ENCODE peak calls at places on chromosomes 13 and 19, in four cellular contexts. I is B cell, Y is AG09309, U is psoas muscle. V is an unnamed sample.

GRCh38 chr19:3350014-3350663 is 16.2 kb upstream of the NFIC start:
- DNase-seq in I (no peak), U (no peak), Y (no peak), V (no peak)

GRCh38 chr13:91698767-91699166 is 300.3 kb downstream of the GPC5 start:
- DNase-seq in Y (no peak), I (no peak), U (no peak), V (no peak)

GRCh38 chr19:48926909-48927308 is 6.6 kb upstream of the DHDH start:
- DNase-seq in Y (peak), I (no peak), U (no peak), V (no peak)

GRCh38 chr19:13965926-13966683 is 13.8 kb downstream of the DCAF15 start:
- DNase-seq in I (peak), U (no peak), Y (no peak), V (no peak)

GRCh38 chr13:113929628-113930615 is 44.0 kb downstream of the C13orf46 start:
- DNase-seq in U (no peak), I (no peak), Y (no peak), V (no peak)

GRCh38 chr13:113273856-113274590 is 23.0 kb upstream of the LAMP1 start:
- DNase-seq in Y (peak), I (no peak), U (no peak), V (no peak)

GRCh38 chr13:75581874-75582640 is 32.5 kb downstream of the UCHL3 start:
- DNase-seq in I (no peak), Y (no peak), U (no peak), V (no peak)

GRCh38 chr13:53783466-53783865 is 754.9 kb downstream of the OLFM4 start:
- DNase-seq in Y (no peak), I (no peak), U (no peak), V (no peak)

GRCh38 chr19:49764341-49764740 is 1.2 kb upstream of the TSKS start:
- DNase-seq in U (no peak), Y (no peak), I (no peak), V (no peak)

GRCh38 chr19:51071006-51071405 is 6.1 kb upstream of the KLK13 start:
- DNase-seq in Y (no peak), U (no peak), I (no peak), V (no peak)

GRCh38 chr13:40275636-40276035 is 390.8 kb downstream of the FOXO1 start:
- DNase-seq in Y (peak), U (no peak), I (no peak), V (no peak)

GRCh38 chr19:16338470-16339360 is 14.1 kb downstream of the KLF2 start:
- DNase-seq in Y (peak), U (no peak), I (peak), V (peak)

GRCh38 chr13:77952276-77952675 is 33.6 kb upstream of the EDNRB start:
- DNase-seq in Y (no peak), U (no peak), I (no peak), V (no peak)

GRCh38 chr19:30374791-30375650 is 2.8 kb downstream of the ZNF536 start:
- DNase-seq in U (no peak), Y (no peak), I (no peak), V (no peak)

GRCh38 chr13:49097374-49097773 is 121.7 kb downstream of the FNDC3A start:
- DNase-seq in I (no peak), Y (peak), U (no peak), V (no peak)

GRCh38 chr19:16403151-16403977 is 68.4 kb downstream of the EPS15L1 start:
- DNase-seq in I (no peak), Y (no peak), U (peak), V (no peak)

GRCh38 chr13:42337808-42338600 is 66.1 kb downstream of the AKAP11 start:
- DNase-seq in U (no peak), Y (no peak), I (no peak), V (no peak)

GRCh38 chr13:99226493-99226892 is 25.8 kb downstream of the UBAC2 start:
- DNase-seq in U (no peak), Y (no peak), I (no peak), V (no peak)

GRCh38 chr13:97856001-97856675 is 97.3 kb upstream of the IPO5 start:
- DNase-seq in U (peak), Y (no peak), I (no peak), V (no peak)

GRCh38 chr19:6821639-6822310 is 49.3 kb downstream of the VAV1 start:
- DNase-seq in I (no peak), U (no peak), Y (no peak), V (no peak)

GRCh38 chr13:62997038-62997619 is 1581.5 kb upstream of the PCDH20 start:
- DNase-seq in Y (no peak), U (no peak), I (no peak), V (no peak)
- TF ChIP-seq CTCF in Y (no peak), U (no peak), I (no peak), V (no peak)

GRCh38 chr13:44052843-44053607 is 173.3 kb downstream of the LACC1 start:
- DNase-seq in U (no peak), Y (peak), I (no peak), V (no peak)
- TF ChIP-seq CTCF in U (no peak), Y (no peak), I (no peak), V (no peak)

GRCh38 chr19:5271145-5271544 is 69.5 kb downstream of the PTPRS start:
- DNase-seq in U (no peak), Y (no peak), I (no peak), V (no peak)
- TF ChIP-seq CTCF in U (no peak), Y (peak), I (peak), V (no peak)

GRCh38 chr19:56348289-56348877 is 33.7 kb upstream of the ZSCAN5A start:
- DNase-seq in I (no peak), Y (no peak), U (no peak), V (no peak)
- TF ChIP-seq CTCF in I (no peak), Y (peak), U (no peak), V (peak)

V was measured in GM20000.